ENCODE peak calls at places on chromosomes 3 and 15, in five cellular contexts. F is IMR-90, W is H1, K is astrocyte, S is neural progenitor cell. V is an unnamed sample.

GRCh38 chr3:38140326-38141172 is 2.1 kb downstream of the MYD88 start:
- DNase-seq in F (no peak), W (no peak), K (no peak), S (no peak), V (no peak)

GRCh38 chr3:38563070-38563901 is 67.1 kb downstream of the EXOG start:
- DNase-seq in S (no peak), W (no peak), K (no peak), F (no peak), V (no peak)

GRCh38 chr3:131957511-131957910 is 77.3 kb downstream of the CPNE4 start:
- DNase-seq in W (no peak), F (no peak), K (no peak), S (peak; percentile 13), V (no peak)

GRCh38 chr3:184373422-184373821 is 4.6 kb downstream of the THPO start:
- DNase-seq in F (no peak), S (no peak), K (peak; percentile 33), W (no peak), V (peak; percentile 62)

GRCh38 chr15:82571722-82572222 is 31.5 kb upstream of the RPS17 start:
- DNase-seq in K (peak; percentile 75), F (peak; percentile 83), W (peak; percentile 43), S (peak; percentile 76), V (peak; percentile 76)

GRCh38 chr15:68344600-68344999 is 67.1 kb downstream of the FEM1B start:
- DNase-seq in W (no peak), S (no peak), F (no peak), K (no peak), V (no peak)

GRCh38 chr15:75989045-75989444 is 23.2 kb downstream of the NRG4 start:
- DNase-seq in F (peak; percentile 39), W (no peak), S (no peak), K (no peak), V (no peak)

GRCh38 chr3:192042116-192042515 is 581.2 kb downstream of the PYDC2 start:
- DNase-seq in F (no peak), K (no peak), S (no peak), W (no peak), V (no peak)

GRCh38 chr3:44993471-44994205 is 17.6 kb downstream of the EXOSC7 start:
- DNase-seq in S (no peak), F (peak; percentile 79), W (no peak), K (peak; percentile 66), V (peak; percentile 37)

GRCh38 chr3:39180183-39180545 is 12.2 kb downstream of the XIRP1 start:
- DNase-seq in S (no peak), K (no peak), W (no peak), F (no peak), V (no peak)

GRCh38 chr3:106688463-106688862 is 688.8 kb upstream of the CCDC54 start:
- DNase-seq in F (peak; percentile 92), S (peak; percentile 10), W (no peak), K (peak; percentile 90), V (peak; percentile 51)

GRCh38 chr3:186544281-186544680 is at the start of gene CRYGS:
- DNase-seq in F (no peak), K (no peak), W (no peak), S (no peak), V (no peak)

GRCh38 chr3:53843195-53844177 is 2.7 kb downstream of the CHDH start:
- DNase-seq in F (no peak), S (no peak), K (no peak), W (no peak), V (no peak)

GRCh38 chr3:62183087-62183486 is 190.3 kb downstream of the FEZF2 start:
- DNase-seq in S (no peak), W (no peak), K (no peak), F (no peak), V (no peak)

GRCh38 chr15:43896543-43896942 is 69.7 kb downstream of the WDR76 start:
- DNase-seq in W (no peak), F (no peak), K (no peak), S (no peak), V (no peak)

GRCh38 chr3:19543212-19543841 is 390.7 kb downstream of the EFHB start:
- DNase-seq in K (no peak), W (no peak), F (no peak), S (peak; percentile 51), V (peak; percentile 0)

GRCh38 chr3:195715583-195716266 is 5.1 kb upstream of the MUC20 start:
- DNase-seq in K (no peak), F (peak; percentile 57), S (no peak), W (no peak), V (peak; percentile 74)

GRCh38 chr15:57619746-57620145 is 28.0 kb downstream of the MYZAP start:
- DNase-seq in S (no peak), K (no peak), W (no peak), F (no peak), V (no peak)

GRCh38 chr15:71747128-71748083 is 62.9 kb upstream of the NR2E3 start:
- DNase-seq in W (no peak), F (peak; percentile 84), K (peak; percentile 82), S (no peak), V (peak; percentile 84)

GRCh38 chr3:63462732-63463131 is 184.6 kb downstream of the SYNPR start:
- DNase-seq in K (no peak), W (no peak), S (no peak), F (no peak), V (no peak)

GRCh38 chr3:142609136-142609535 is 12.9 kb downstream of the PLS1 start:
- DNase-seq in S (no peak), F (no peak), K (no peak), W (no peak), V (no peak)

GRCh38 chr3:161914703-161915102 is 418.1 kb downstream of the OTOL1 start:
- DNase-seq in W (peak; percentile 7), S (peak; percentile 65), F (peak; percentile 59), K (peak; percentile 80), V (peak; percentile 5)

GRCh38 chr3:66472313-66473134 is 28.3 kb downstream of the LRIG1 start:
- DNase-seq in S (no peak), W (no peak), K (peak; percentile 90), F (peak; percentile 88), V (peak; percentile 5)

GRCh38 chr15:33735637-33736247 is 232.6 kb upstream of the CHRM5 start:
- DNase-seq in F (peak; percentile 41), W (no peak), K (no peak), S (peak; percentile 72), V (no peak)

GRCh38 chr3:149375164-149375823 is 2.2 kb downstream of the TM4SF1 start:
- DNase-seq in W (no peak), S (no peak), F (peak; percentile 49), K (no peak), V (no peak)

GRCh38 chr3:170162630-170163029 is 18.9 kb downstream of the PHC3 start:
- DNase-seq in S (no peak), W (no peak), F (peak; percentile 42), K (peak; percentile 66), V (no peak)

GRCh38 chr3:170159459-170159858 is 22.1 kb downstream of the PHC3 start:
- DNase-seq in F (no peak), W (no peak), K (no peak), S (no peak), V (no peak)

GRCh38 chr3:170163956-170164645 is 17.4 kb downstream of the PHC3 start:
- DNase-seq in F (no peak), S (no peak), K (no peak), W (no peak), V (no peak)

GRCh38 chr3:170159933-170160332 is 21.6 kb downstream of the PHC3 start:
- DNase-seq in S (no peak), K (no peak), W (no peak), F (no peak), V (no peak)

GRCh38 chr3:170162052-170162451 is 19.5 kb downstream of the PHC3 start:
- DNase-seq in K (no peak), W (no peak), S (no peak), F (no peak), V (no peak)
- H3K4me3 ChIP-seq in K (no peak overlapping the region), W (no peak overlapping the region), S (no peak overlapping the region), F (no peak overlapping the region), V (no peak overlapping the region)

GRCh38 chr15:101803676-101804075 is 367 bp downstream of the OR4F6 start:
- DNase-seq in K (peak; percentile 18), F (peak; percentile 34), W (no peak), S (no peak), V (no peak)
- H3K9me3 ChIP-seq in K (no peaks in the 10 kb centered on the region), F (peaks cover 2% of the 10 kb centered on the region), W (peaks cover 13% of the 10 kb centered on the region), S (no peaks in the 10 kb centered on the region), V (no peaks in the 10 kb centered on the region)

GRCh38 chr3:178735032-178735674 is 198.9 kb downstream of the KCNMB2 start:
- DNase-seq in W (no peak), S (no peak), K (no peak), F (no peak), V (no peak)

GRCh38 chr3:178736300-178736699 is 200.1 kb downstream of the KCNMB2 start:
- DNase-seq in W (no peak), K (no peak), F (no peak), S (no peak), V (no peak)

GRCh38 chr3:178739720-178740119 is 203.5 kb downstream of the KCNMB2 start:
- DNase-seq in W (no peak), K (no peak), F (no peak), S (no peak), V (no peak)

GRCh38 chr3:178741020-178741419 is 204.8 kb downstream of the KCNMB2 start:
- DNase-seq in S (no peak), K (no peak), F (no peak), W (no peak), V (no peak)
- H3K27me3 ChIP-seq in S (no peaks in the 10 kb centered on the region), K (no peaks in the 10 kb centered on the region), F (no peaks in the 10 kb centered on the region), W (no peaks in the 10 kb centered on the region), V (no peaks in the 10 kb centered on the region)

DNA sequence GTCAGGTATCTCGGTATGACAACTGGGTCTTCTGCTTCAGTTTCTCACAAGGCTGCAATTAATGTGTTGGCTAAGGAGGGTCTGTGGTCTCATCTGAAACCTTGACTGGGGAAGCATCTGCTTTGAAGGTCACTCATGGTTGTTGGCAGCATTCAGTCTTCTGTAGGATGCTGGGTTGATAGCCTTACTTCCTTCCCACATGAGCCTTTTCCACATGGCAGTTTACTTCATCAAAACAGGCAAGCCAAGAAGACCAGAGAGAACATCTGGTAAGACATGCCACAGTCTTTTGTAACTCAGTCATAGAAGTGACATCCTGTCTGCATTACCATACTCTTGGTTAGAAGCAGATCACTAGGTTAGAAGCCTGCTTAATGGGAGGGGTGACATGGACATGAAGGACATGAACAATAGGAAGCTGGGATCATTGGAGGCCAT is 49.5 kb downstream of the CMC1 start:
- DNase-seq in K (no peak), W (no peak), F (no peak), S (no peak), V (no peak)
- H3K4me3 ChIP-seq in K (no peak overlapping the region), W (no peak overlapping the region), F (no peak overlapping the region), S (no peak overlapping the region), V (no peak overlapping the region)

GRCh38 chr15:20367093-20367492 is 174.5 kb downstream of the GOLGA6L6 start:
- DNase-seq in S (no peak), F (no peak), W (no peak), K (no peak), V (no peak)
- H3K9me3 ChIP-seq in S (peaks cover 89% of the 10 kb centered on the region), F (peaks cover 10% of the 10 kb centered on the region), W (peaks cover 18% of the 10 kb centered on the region), K (peaks cover 3% of the 10 kb centered on the region), V (no peaks in the 10 kb centered on the region)

GRCh38 chr15:42120285-42120684 is 25.9 kb upstream of the PLA2G4D start:
- DNase-seq in W (no peak), F (no peak), S (no peak), K (no peak), V (no peak)
- H3K27me3 ChIP-seq in W (no peaks in the 10 kb centered on the region), F (peaks cover 52% of the 10 kb centered on the region), S (no peaks in the 10 kb centered on the region), K (peaks cover 57% of the 10 kb centered on the region), V (no peaks in the 10 kb centered on the region)